ENCODE peak calls at places on chromosomes 16 and 17, in seven cellular contexts. One of them, this sample, is unnamed. For H3K4me1, the result is how much of the 10 kb centered on the place peaks cover.

GRCh38 chr17:27390540-27390939 is 65.7 kb upstream of the KSR1 start:
- DNase-seq in SJSA1: no peak
- DNase-seq in uterus: no peak
- DNase-seq in left ventricle myocardium inferior: no peak
- DNase-seq in HAP-1: no peak
- DNase-seq in heart left ventricle: no peak
- DNase-seq in ovary: no peak
- DNase-seq in this sample: no peak

GRCh38 chr17:2084129-2084765 is 29.3 kb downstream of the HIC1 start:
- DNase-seq in SJSA1: peak
- DNase-seq in uterus: peak
- DNase-seq in left ventricle myocardium inferior: peak
- DNase-seq in HAP-1: no peak
- DNase-seq in heart left ventricle: no peak
- DNase-seq in ovary: no peak
- DNase-seq in this sample: no peak

GRCh38 chr17:75047398-75048098 is 523 bp downstream of the KCTD2 start:
- DNase-seq in SJSA1: no peak
- DNase-seq in uterus: peak
- DNase-seq in left ventricle myocardium inferior: peak
- DNase-seq in HAP-1: no peak
- DNase-seq in heart left ventricle: peak
- DNase-seq in ovary: peak
- DNase-seq in this sample: no peak

GRCh38 chr16:20348365-20349185 is 3.9 kb downstream of the UMOD start:
- DNase-seq in SJSA1: no peak
- DNase-seq in uterus: no peak
- DNase-seq in left ventricle myocardium inferior: no peak
- DNase-seq in HAP-1: no peak
- DNase-seq in heart left ventricle: no peak
- DNase-seq in ovary: no peak
- DNase-seq in this sample: no peak

GRCh38 chr17:10048951-10049350 is 143.9 kb upstream of the RCVRN start:
- DNase-seq in SJSA1: no peak
- DNase-seq in uterus: no peak
- DNase-seq in left ventricle myocardium inferior: no peak
- DNase-seq in HAP-1: no peak
- DNase-seq in heart left ventricle: no peak
- DNase-seq in ovary: no peak
- DNase-seq in this sample: no peak

GRCh38 chr17:927611-928461 is 51.7 kb downstream of the NXN start:
- DNase-seq in SJSA1: peak
- DNase-seq in uterus: peak
- DNase-seq in left ventricle myocardium inferior: no peak
- DNase-seq in HAP-1: no peak
- DNase-seq in heart left ventricle: no peak
- DNase-seq in ovary: peak
- DNase-seq in this sample: no peak

GRCh38 chr17:34894971-34895370 is 66.3 kb downstream of the CCT6B start:
- DNase-seq in SJSA1: no peak
- DNase-seq in uterus: no peak
- DNase-seq in left ventricle myocardium inferior: no peak
- DNase-seq in HAP-1: no peak
- DNase-seq in heart left ventricle: no peak
- DNase-seq in ovary: no peak
- DNase-seq in this sample: no peak

GRCh38 chr17:8126306-8127066 is 2.6 kb upstream of the HES7 start:
- DNase-seq in SJSA1: no peak
- DNase-seq in uterus: peak
- DNase-seq in left ventricle myocardium inferior: no peak
- DNase-seq in HAP-1: peak
- DNase-seq in heart left ventricle: no peak
- DNase-seq in ovary: peak
- DNase-seq in this sample: peak

GRCh38 chr17:81422776-81423697 is 27.8 kb downstream of the BAHCC1 start:
- DNase-seq in SJSA1: peak
- DNase-seq in uterus: peak
- DNase-seq in left ventricle myocardium inferior: peak
- DNase-seq in HAP-1: no peak
- DNase-seq in heart left ventricle: peak
- DNase-seq in ovary: peak
- DNase-seq in this sample: no peak

GRCh38 chr16:85316944-85317343 is 204.7 kb upstream of the CIBAR2 start:
- DNase-seq in SJSA1: no peak
- DNase-seq in uterus: no peak
- DNase-seq in left ventricle myocardium inferior: no peak
- DNase-seq in HAP-1: no peak
- DNase-seq in heart left ventricle: no peak
- DNase-seq in ovary: no peak
- DNase-seq in this sample: no peak

GRCh38 chr17:72724375-72724774 is 368.1 kb downstream of the SLC39A11 start:
- DNase-seq in SJSA1: no peak
- DNase-seq in uterus: no peak
- DNase-seq in left ventricle myocardium inferior: no peak
- DNase-seq in HAP-1: no peak
- DNase-seq in heart left ventricle: no peak
- DNase-seq in ovary: no peak
- DNase-seq in this sample: no peak

GRCh38 chr17:54903375-54903774 is 2.7 kb downstream of the TOM1L1 start:
- DNase-seq in SJSA1: no peak
- DNase-seq in uterus: no peak
- DNase-seq in left ventricle myocardium inferior: peak
- DNase-seq in HAP-1: no peak
- DNase-seq in heart left ventricle: peak
- DNase-seq in ovary: peak
- DNase-seq in this sample: no peak

GRCh38 chr17:81991684-81992513 is 14.5 kb downstream of the ASPSCR1 start:
- DNase-seq in SJSA1: no peak
- DNase-seq in uterus: no peak
- DNase-seq in left ventricle myocardium inferior: peak
- DNase-seq in HAP-1: no peak
- DNase-seq in heart left ventricle: peak
- DNase-seq in ovary: no peak
- DNase-seq in this sample: no peak

GRCh38 chr16:87337247-87337646 is 20.1 kb upstream of the C16orf95 start:
- DNase-seq in SJSA1: peak
- DNase-seq in uterus: no peak
- DNase-seq in left ventricle myocardium inferior: no peak
- DNase-seq in HAP-1: no peak
- DNase-seq in heart left ventricle: peak
- DNase-seq in ovary: no peak
- DNase-seq in this sample: no peak

GRCh38 chr17:72166040-72166439 is 45.2 kb downstream of the SOX9 start:
- DNase-seq in SJSA1: no peak
- DNase-seq in uterus: no peak
- DNase-seq in left ventricle myocardium inferior: no peak
- DNase-seq in HAP-1: no peak
- DNase-seq in heart left ventricle: no peak
- DNase-seq in ovary: no peak
- DNase-seq in this sample: no peak

GRCh38 chr16:54817432-54817831 is 113.2 kb upstream of the IRX5 start:
- DNase-seq in SJSA1: no peak
- DNase-seq in uterus: no peak
- DNase-seq in left ventricle myocardium inferior: no peak
- DNase-seq in HAP-1: peak
- DNase-seq in heart left ventricle: no peak
- DNase-seq in ovary: no peak
- DNase-seq in this sample: no peak

GRCh38 chr16:60073376-60073775 is 1339.3 kb upstream of the GOT2 start:
- DNase-seq in SJSA1: no peak
- DNase-seq in uterus: no peak
- DNase-seq in left ventricle myocardium inferior: no peak
- DNase-seq in HAP-1: no peak
- DNase-seq in heart left ventricle: no peak
- DNase-seq in ovary: no peak
- DNase-seq in this sample: no peak

GRCh38 chr16:23434380-23434779 is 18.6 kb downstream of the COG7 start:
- DNase-seq in SJSA1: no peak
- DNase-seq in uterus: no peak
- DNase-seq in left ventricle myocardium inferior: no peak
- DNase-seq in HAP-1: peak
- DNase-seq in heart left ventricle: no peak
- DNase-seq in ovary: no peak
- DNase-seq in this sample: no peak

GRCh38 chr17:1871743-1872142 is 41.9 kb downstream of the RPA1 start:
- DNase-seq in SJSA1: no peak
- DNase-seq in uterus: no peak
- DNase-seq in left ventricle myocardium inferior: no peak
- DNase-seq in HAP-1: no peak
- DNase-seq in heart left ventricle: no peak
- DNase-seq in ovary: no peak
- DNase-seq in this sample: peak

GRCh38 chr16:10122546-10122945 is 59.7 kb downstream of the GRIN2A start:
- DNase-seq in SJSA1: no peak
- DNase-seq in uterus: no peak
- DNase-seq in left ventricle myocardium inferior: no peak
- DNase-seq in HAP-1: peak
- DNase-seq in heart left ventricle: no peak
- DNase-seq in ovary: no peak
- DNase-seq in this sample: no peak

GRCh38 chr16:56911771-56912541 is 20.0 kb upstream of the HERPUD1 start:
- DNase-seq in SJSA1: no peak
- DNase-seq in uterus: no peak
- DNase-seq in left ventricle myocardium inferior: peak
- DNase-seq in HAP-1: no peak
- DNase-seq in heart left ventricle: no peak
- DNase-seq in ovary: peak
- DNase-seq in this sample: no peak
- H3K4me1 ChIP-seq in SJSA1: half or more
- H3K4me1 ChIP-seq in uterus: under half
- H3K4me1 ChIP-seq in left ventricle myocardium inferior: half or more
- H3K4me1 ChIP-seq in HAP-1: under half
- H3K4me1 ChIP-seq in heart left ventricle: under half
- H3K4me1 ChIP-seq in ovary: under half
- H3K4me1 ChIP-seq in this sample: under half

GRCh38 chr17:43757171-43757660 is 1.4 kb downstream of the SOST start:
- DNase-seq in SJSA1: no peak
- DNase-seq in uterus: no peak
- DNase-seq in left ventricle myocardium inferior: no peak
- DNase-seq in HAP-1: no peak
- DNase-seq in heart left ventricle: no peak
- DNase-seq in ovary: no peak
- DNase-seq in this sample: no peak

GRCh38 chr17:43756176-43756575 is 2.4 kb downstream of the SOST start:
- DNase-seq in SJSA1: no peak
- DNase-seq in uterus: no peak
- DNase-seq in left ventricle myocardium inferior: no peak
- DNase-seq in HAP-1: no peak
- DNase-seq in heart left ventricle: no peak
- DNase-seq in ovary: no peak
- DNase-seq in this sample: no peak

GRCh38 chr17:43753488-43754129 is 5.0 kb downstream of the SOST start:
- DNase-seq in SJSA1: no peak
- DNase-seq in uterus: no peak
- DNase-seq in left ventricle myocardium inferior: no peak
- DNase-seq in HAP-1: no peak
- DNase-seq in heart left ventricle: no peak
- DNase-seq in ovary: no peak
- DNase-seq in this sample: no peak

GRCh38 chr17:43755389-43755875 is 3.2 kb downstream of the SOST start:
- DNase-seq in SJSA1: no peak
- DNase-seq in uterus: no peak
- DNase-seq in left ventricle myocardium inferior: no peak
- DNase-seq in HAP-1: no peak
- DNase-seq in heart left ventricle: no peak
- DNase-seq in ovary: no peak
- DNase-seq in this sample: no peak

GRCh38 chr17:43754947-43755346 is 3.6 kb downstream of the SOST start:
- DNase-seq in SJSA1: no peak
- DNase-seq in uterus: no peak
- DNase-seq in left ventricle myocardium inferior: no peak
- DNase-seq in HAP-1: no peak
- DNase-seq in heart left ventricle: no peak
- DNase-seq in ovary: no peak
- DNase-seq in this sample: no peak
- H3K4me3 ChIP-seq in SJSA1: no peak
- H3K4me3 ChIP-seq in uterus: no peak
- H3K4me3 ChIP-seq in left ventricle myocardium inferior: peak
- H3K4me3 ChIP-seq in HAP-1: no peak
- H3K4me3 ChIP-seq in heart left ventricle: no peak
- H3K4me3 ChIP-seq in ovary: no peak
- H3K4me3 ChIP-seq in this sample: no peak

GRCh38 chr17:76706817-76707216 is 3.9 kb downstream of the MXRA7 start:
- DNase-seq in SJSA1: no peak
- DNase-seq in uterus: no peak
- DNase-seq in left ventricle myocardium inferior: no peak
- DNase-seq in HAP-1: no peak
- DNase-seq in heart left ventricle: no peak
- DNase-seq in ovary: no peak
- DNase-seq in this sample: no peak
- H3K4me1 ChIP-seq in SJSA1: under half
- H3K4me1 ChIP-seq in uterus: under half
- H3K4me1 ChIP-seq in left ventricle myocardium inferior: half or more
- H3K4me1 ChIP-seq in HAP-1: under half
- H3K4me1 ChIP-seq in heart left ventricle: under half
- H3K4me1 ChIP-seq in ovary: under half
- H3K4me1 ChIP-seq in this sample: under half

GRCh38 chr16:2084688-2085625 is 37.2 kb downstream of the TSC2 start:
- DNase-seq in SJSA1: no peak
- DNase-seq in uterus: no peak
- DNase-seq in left ventricle myocardium inferior: no peak
- DNase-seq in HAP-1: no peak
- DNase-seq in heart left ventricle: no peak
- DNase-seq in ovary: no peak
- DNase-seq in this sample: no peak

GRCh38 chr16:2087426-2088191 is 39.8 kb downstream of the TSC2 start:
- DNase-seq in SJSA1: no peak
- DNase-seq in uterus: no peak
- DNase-seq in left ventricle myocardium inferior: no peak
- DNase-seq in HAP-1: no peak
- DNase-seq in heart left ventricle: no peak
- DNase-seq in ovary: no peak
- DNase-seq in this sample: no peak

GRCh38 chr16:2085669-2086068 is 37.9 kb downstream of the TSC2 start:
- DNase-seq in SJSA1: no peak
- DNase-seq in uterus: no peak
- DNase-seq in left ventricle myocardium inferior: no peak
- DNase-seq in HAP-1: no peak
- DNase-seq in heart left ventricle: no peak
- DNase-seq in ovary: no peak
- DNase-seq in this sample: no peak

GRCh38 chr16:2086812-2087425 is 39.1 kb downstream of the TSC2 start:
- DNase-seq in SJSA1: no peak
- DNase-seq in uterus: no peak
- DNase-seq in left ventricle myocardium inferior: no peak
- DNase-seq in HAP-1: no peak
- DNase-seq in heart left ventricle: no peak
- DNase-seq in ovary: no peak
- DNase-seq in this sample: no peak

DNA sequence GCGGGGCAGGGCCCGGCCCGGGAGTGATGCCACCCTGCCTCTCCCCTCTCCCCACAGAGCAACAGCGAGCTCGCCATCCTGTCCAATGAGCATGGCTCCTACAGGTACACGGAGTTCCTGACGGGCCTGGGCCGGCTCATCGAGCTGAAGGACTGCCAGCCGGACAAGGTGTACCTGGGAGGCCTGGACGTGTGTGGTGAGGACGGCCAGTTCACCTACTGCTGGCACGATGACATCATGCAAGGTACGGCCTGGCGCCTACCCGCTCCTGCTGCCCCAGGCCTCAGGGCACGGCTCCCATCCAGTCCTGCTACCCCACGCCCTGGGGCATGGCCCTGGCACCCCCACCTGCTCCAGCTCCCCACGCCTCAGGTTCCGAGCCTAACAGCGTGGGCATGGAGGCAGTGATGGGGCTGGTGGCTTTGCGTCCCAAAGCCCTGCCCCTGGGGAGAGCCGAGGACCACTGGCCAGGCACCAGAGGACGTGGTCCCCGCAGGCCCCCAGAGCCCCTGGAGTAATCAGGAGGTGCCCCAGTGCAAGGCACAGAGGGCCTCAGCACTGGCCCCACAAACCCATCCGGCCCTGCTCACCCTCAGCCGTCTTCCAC is 38.5 kb downstream of the TSC2 start:
- DNase-seq in SJSA1: no peak
- DNase-seq in uterus: no peak
- DNase-seq in left ventricle myocardium inferior: no peak
- DNase-seq in HAP-1: no peak
- DNase-seq in heart left ventricle: no peak
- DNase-seq in ovary: no peak
- DNase-seq in this sample: no peak
- H3K4me3 ChIP-seq in SJSA1: no peak
- H3K4me3 ChIP-seq in uterus: no peak
- H3K4me3 ChIP-seq in left ventricle myocardium inferior: no peak
- H3K4me3 ChIP-seq in HAP-1: no peak
- H3K4me3 ChIP-seq in heart left ventricle: no peak
- H3K4me3 ChIP-seq in ovary: no peak
- H3K4me3 ChIP-seq in this sample: no peak